ENCODE peak calls at places on chromosomes 12 and 14, in nine cellular contexts. T, C, J, F, X, W, S, D and P are unnamed samples.

GRCh38 chr12:5305425-5305824 is 126.5 kb upstream of the NTF3 start:
- DNase-seq in S (no peak), T (no peak), W (no peak), D (no peak), X (no peak), F (no peak), J (no peak), C (no peak), P (no peak)

GRCh38 chr14:58725226-58725625 is 87.5 kb downstream of the DACT1 start:
- DNase-seq in J (no peak), F (no peak), T (no peak), X (no peak), D (no peak), W (no peak), S (no peak), C (no peak), P (no peak)

GRCh38 chr12:12333407-12333831 is 16.6 kb downstream of the MANSC1 start:
- DNase-seq in X (peak; percentile 69), C (peak; percentile 75), S (peak; percentile 74), D (no peak), F (no peak), W (no peak), T (no peak), J (peak; percentile 80), P (no peak)

GRCh38 chr12:57846285-57846576 is 298 bp downstream of the CTDSP2 start:
- DNase-seq in J (no peak), T (no peak), F (no peak), C (no peak), X (no peak), D (no peak), S (no peak), W (no peak), P (no peak)

GRCh38 chr14:21993070-21993469 is 319.5 kb upstream of the OR4E1 start:
- DNase-seq in J (no peak), F (no peak), C (no peak), T (no peak), S (no peak), D (no peak), X (no peak), W (no peak), P (no peak)

GRCh38 chr12:19201653-19202052 is 72.1 kb downstream of the PLEKHA5 start:
- DNase-seq in C (peak; percentile 51), D (no peak), W (no peak), S (no peak), J (no peak), F (no peak), X (no peak), T (no peak), P (no peak)

GRCh38 chr12:58286353-58286752 is 345.0 kb downstream of the ATP23 start:
- DNase-seq in J (no peak), S (no peak), F (no peak), D (no peak), T (no peak), X (no peak), W (no peak), C (no peak), P (no peak)

GRCh38 chr14:56119221-56119967 is 1.2 kb downstream of the PELI2 start:
- DNase-seq in F (peak; percentile 31), W (no peak), T (peak; percentile 51), X (peak; percentile 37), J (peak; percentile 76), C (peak; percentile 55), D (no peak), S (peak; percentile 53), P (peak; percentile 38)

GRCh38 chr14:95102678-95103039 is 54.7 kb downstream of the DICER1 start:
- DNase-seq in T (no peak), W (no peak), S (no peak), F (no peak), X (no peak), J (no peak), D (no peak), C (no peak), P (no peak)

GRCh38 chr14:50624447-50624846 is 43.7 kb downstream of the SAV1 start:
- DNase-seq in J (no peak), W (no peak), T (no peak), C (no peak), X (no peak), S (no peak), D (no peak), F (no peak), P (no peak)

GRCh38 chr14:69955855-69956567 is 76.8 kb downstream of the SMOC1 start:
- DNase-seq in W (no peak), S (no peak), J (no peak), C (no peak), X (no peak), T (no peak), D (no peak), F (no peak), P (no peak)

GRCh38 chr14:64720190-64720589 is 16.0 kb downstream of the PLEKHG3 start:
- DNase-seq in D (no peak), X (peak; percentile 81), S (peak; percentile 67), W (no peak), F (no peak), T (no peak), J (peak; percentile 94), C (no peak), P (no peak)

GRCh38 chr12:104462931-104463339 is 6.2 kb downstream of the CHST11 start:
- DNase-seq in W (peak; percentile 88), X (peak; percentile 24), C (no peak), J (no peak), T (no peak), D (no peak), S (no peak), F (no peak), P (no peak)

GRCh38 chr12:104460041-104460757 is 3.5 kb downstream of the CHST11 start:
- DNase-seq in C (no peak), D (no peak), F (no peak), X (no peak), S (no peak), J (peak; percentile 51), W (no peak), T (no peak), P (no peak)

GRCh38 chr12:104462325-104462724 is 5.6 kb downstream of the CHST11 start:
- DNase-seq in S (no peak), F (no peak), X (no peak), C (no peak), D (no peak), W (no peak), J (no peak), T (no peak), P (no peak)

GRCh38 chr12:104459556-104459909 is 2.8 kb downstream of the CHST11 start:
- DNase-seq in T (no peak), D (no peak), S (no peak), X (no peak), W (no peak), J (peak; percentile 54), F (no peak), C (no peak), P (no peak)

GRCh38 chr12:104460973-104461693 is 4.4 kb downstream of the CHST11 start:
- DNase-seq in J (no peak), T (no peak), C (no peak), F (no peak), D (no peak), S (no peak), X (no peak), W (no peak), P (no peak)
- H3K4me1 ChIP-seq in J (peaks cover 20% of the 10 kb centered on the region), T (peaks cover 77% of the 10 kb centered on the region), C (peaks cover 25% of the 10 kb centered on the region), F (peaks cover 4% of the 10 kb centered on the region), D (peaks cover 7% of the 10 kb centered on the region), S (peaks cover 28% of the 10 kb centered on the region), X (peaks cover 62% of the 10 kb centered on the region), W (peaks cover 34% of the 10 kb centered on the region), P (peaks cover 10% of the 10 kb centered on the region)

DNA sequence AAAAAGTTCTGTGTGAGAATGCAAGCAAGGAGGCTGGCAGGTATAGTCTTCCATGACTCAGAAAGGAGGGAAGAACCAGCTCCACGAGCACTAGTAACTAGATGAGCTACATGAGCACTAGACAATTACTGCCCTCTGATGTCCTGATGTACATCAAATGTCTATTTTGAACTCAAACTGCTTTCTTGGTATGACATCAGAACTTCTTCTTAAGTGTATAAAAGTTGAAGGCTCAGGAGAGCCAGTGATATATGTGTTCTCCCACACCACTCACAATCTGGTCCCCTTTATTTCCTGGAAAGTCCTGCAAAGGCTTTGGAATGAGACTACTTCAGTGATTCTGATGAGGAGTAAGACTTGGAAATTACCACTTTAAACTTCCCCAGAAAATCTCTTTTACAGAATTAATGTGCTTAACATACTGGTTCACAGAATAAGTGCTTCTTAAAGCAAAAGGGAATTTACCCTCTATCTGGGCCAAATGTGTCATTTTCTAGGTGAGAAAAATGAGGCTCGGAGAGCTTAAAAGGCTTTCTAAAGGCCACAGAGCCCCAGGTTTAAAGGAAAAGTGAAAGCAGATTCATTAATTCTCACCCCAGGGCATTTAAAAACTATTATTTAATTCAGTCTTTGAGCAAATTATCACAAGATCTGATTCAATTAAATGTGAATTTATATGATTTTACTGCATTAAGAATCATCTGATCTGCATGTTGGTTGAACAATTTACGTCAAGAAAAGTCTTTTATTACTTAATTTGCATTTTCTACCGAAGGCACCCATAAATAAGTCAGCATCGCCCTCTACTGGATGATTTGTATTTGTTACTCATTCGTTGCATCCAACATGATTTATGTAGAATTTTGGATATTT is 18.8 kb upstream of the DHRS7 start:
- DNase-seq in C (peak; percentile 82), X (no peak), T (no peak), F (peak; percentile 32), S (no peak), W (no peak), D (no peak), J (no peak), P (peak; percentile 24)
- TF ChIP-seq CTCF in C (peak; percentile 56), X (peak; percentile 89), T (peak; percentile 80), F (peak; percentile 80), S (peak; percentile 90), W (peak; percentile 45), D (peak; percentile 91), J (peak; percentile 81), P (peak; percentile 64)

DNA sequence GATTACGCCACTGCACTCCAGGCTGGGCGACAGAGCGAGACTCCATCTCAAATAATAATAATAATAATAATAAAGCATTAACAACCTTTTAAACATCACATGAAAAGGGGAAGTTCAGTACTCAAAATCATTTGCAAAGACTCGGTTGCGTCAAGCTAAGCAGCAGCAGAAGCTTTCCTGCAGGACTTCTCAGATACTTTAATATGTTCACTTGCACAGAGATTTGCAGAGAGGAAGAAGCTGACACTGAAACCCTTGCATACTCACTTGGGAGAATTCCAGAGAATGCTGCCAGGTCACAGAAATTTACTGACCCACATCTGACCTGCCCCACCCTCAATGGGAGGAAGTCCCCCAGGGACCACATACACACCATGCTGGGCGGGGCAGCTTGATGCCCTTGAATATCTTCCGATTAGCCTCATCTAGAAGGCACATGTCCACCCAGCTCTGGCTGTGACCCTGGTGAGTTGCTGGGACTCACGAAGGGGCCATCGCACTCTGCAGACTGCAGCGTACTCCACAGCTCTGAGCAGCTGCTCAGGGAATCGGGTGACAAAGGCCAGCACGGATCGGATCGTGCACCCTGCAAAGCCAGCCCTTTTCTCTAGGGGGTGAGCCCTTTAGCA is 83.3 kb downstream of the ITPK1 start:
- DNase-seq in D (no peak), W (no peak), X (no peak), F (no peak), C (no peak), J (peak; percentile 88), S (no peak), T (no peak), P (no peak)
- H3K4me1 ChIP-seq in D (peaks cover 13% of the 10 kb centered on the region), W (peaks cover 41% of the 10 kb centered on the region), X (peaks cover 66% of the 10 kb centered on the region), F (peaks cover 10% of the 10 kb centered on the region), C (peaks cover 40% of the 10 kb centered on the region), J (peaks cover 26% of the 10 kb centered on the region), S (peaks cover 30% of the 10 kb centered on the region), T (peaks cover 93% of the 10 kb centered on the region), P (peaks cover 16% of the 10 kb centered on the region)

DNA sequence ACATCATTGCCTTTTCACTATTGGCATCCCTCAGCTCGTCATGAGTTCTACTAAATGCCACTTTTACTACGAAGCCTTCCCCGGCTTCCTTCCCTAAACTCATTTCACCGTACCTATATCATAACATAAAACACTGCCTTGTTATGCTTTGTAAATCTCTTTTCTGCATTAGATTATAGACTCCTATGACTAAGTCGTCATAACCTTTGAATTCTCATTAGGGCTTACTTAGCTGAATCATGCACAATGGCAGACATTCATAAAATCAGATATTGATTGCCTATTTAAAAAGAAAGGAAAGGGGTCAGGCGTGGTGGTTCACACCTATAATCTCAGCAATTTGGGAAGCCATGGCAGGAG is 21.0 kb downstream of the BTG1 start:
- DNase-seq in S (no peak), W (no peak), X (no peak), T (no peak), D (no peak), J (no peak), F (no peak), C (no peak), P (no peak)
- TF ChIP-seq CTCF in S (no peak), W (no peak), X (no peak), T (no peak), D (no peak), J (no peak), F (no peak), C (no peak), P (no peak)